ENCODE peak calls at places on chromosome 5, in four cellular contexts. V is GM23338, Y is A673, H is GM12878. O is an unnamed sample.

GRCh38 chr5:359301-359897 is 37.9 kb downstream of the AHRR start:
- DNase-seq in V (no peak), Y (no peak), H (no peak), O (no peak)

GRCh38 chr5:95697781-95698681 is 15.2 kb upstream of the SPATA9 start:
- DNase-seq in V (no peak), Y (no peak), H (no peak), O (no peak)

GRCh38 chr5:116225318-116225717 is 140.5 kb downstream of the COMMD10 start:
- DNase-seq in V (no peak), Y (no peak), H (no peak), O (no peak)

GRCh38 chr5:95390812-95391492 is at the start of gene FAM81B:
- DNase-seq in V (no peak), Y (peak; percentile 34), H (no peak), O (no peak)

GRCh38 chr5:98927242-98927987 is 1.4 kb downstream of the CHD1 start:
- DNase-seq in V (peak; percentile 45), Y (peak; percentile 35), H (no peak), O (peak; percentile 66)

GRCh38 chr5:684771-685216 is 8.4 kb downstream of the TPPP start:
- DNase-seq in V (no peak), Y (no peak), H (no peak), O (no peak)

GRCh38 chr5:7012057-7012456 is 298.8 kb downstream of the TENT4A start:
- DNase-seq in V (no peak), Y (no peak), H (no peak), O (no peak)

GRCh38 chr5:90231688-90232087 is 177.9 kb downstream of the CETN3 start:
- DNase-seq in V (no peak), Y (no peak), H (no peak), O (no peak)

GRCh38 chr5:132746592-132747063 is 598 bp upstream of the CCNI2 start:
- DNase-seq in V (peak; percentile 91), Y (peak; percentile 32), H (no peak), O (no peak)

GRCh38 chr5:131264453-131265200 is 774 bp downstream of the CDC42SE2 start:
- DNase-seq in V (peak; percentile 72), Y (peak; percentile 62), H (no peak), O (peak; percentile 53)

GRCh38 chr5:168679515-168679920 is 100.3 kb upstream of the PANK3 start:
- DNase-seq in V (peak; percentile 95), Y (peak; percentile 70), H (peak; percentile 16), O (peak; percentile 70)

GRCh38 chr5:137734962-137735530 is 843 bp downstream of the KLHL3 start:
- DNase-seq in V (peak; percentile 62), Y (no peak), H (no peak), O (peak; percentile 36)

GRCh38 chr5:113384787-113385186 is 50.0 kb downstream of the TSSK1B start:
- DNase-seq in V (no peak), Y (no peak), H (no peak), O (no peak)

GRCh38 chr5:132466453-132467291 is 23.9 kb downstream of the IRF1 start:
- DNase-seq in V (no peak), Y (no peak), H (peak; percentile 94), O (peak; percentile 98)

GRCh38 chr5:170151105-170151831 is 45.6 kb downstream of the FOXI1 start:
- DNase-seq in V (peak; percentile 74), Y (peak; percentile 64), H (no peak), O (no peak)

GRCh38 chr5:141618030-141618803 is 583 bp downstream of the DIAPH1 start:
- DNase-seq in V (peak; percentile 85), Y (peak; percentile 53), H (no peak), O (peak; percentile 60)

GRCh38 chr5:116441223-116441622 is 133.4 kb downstream of the SEMA6A start:
- DNase-seq in V (peak; percentile 69), Y (no peak), H (no peak), O (no peak)

GRCh38 chr5:106680330-106680729 is 990.4 kb downstream of the EFNA5 start:
- DNase-seq in V (no peak), Y (no peak), H (peak; percentile 27), O (no peak)

GRCh38 chr5:42872865-42873264 is 61.2 kb upstream of the SELENOP start:
- DNase-seq in V (no peak), Y (no peak), H (no peak), O (no peak)

GRCh38 chr5:119291056-119291455 is 64.8 kb upstream of the TNFAIP8 start:
- DNase-seq in V (no peak), Y (no peak), H (no peak), O (no peak)

GRCh38 chr5:82694886-82695285 is 382.3 kb downstream of the TMEM167A start:
- DNase-seq in V (no peak), Y (no peak), H (no peak), O (no peak)

GRCh38 chr5:146338774-146339714 is at the start of gene POU4F3:
- DNase-seq in V (peak; percentile 86), Y (peak; percentile 20), H (no peak), O (no peak)
- TF ChIP-seq EZH2 in V (peak; percentile 98), Y (peak; percentile 88), H (no peak), O (no peak)

DNA sequence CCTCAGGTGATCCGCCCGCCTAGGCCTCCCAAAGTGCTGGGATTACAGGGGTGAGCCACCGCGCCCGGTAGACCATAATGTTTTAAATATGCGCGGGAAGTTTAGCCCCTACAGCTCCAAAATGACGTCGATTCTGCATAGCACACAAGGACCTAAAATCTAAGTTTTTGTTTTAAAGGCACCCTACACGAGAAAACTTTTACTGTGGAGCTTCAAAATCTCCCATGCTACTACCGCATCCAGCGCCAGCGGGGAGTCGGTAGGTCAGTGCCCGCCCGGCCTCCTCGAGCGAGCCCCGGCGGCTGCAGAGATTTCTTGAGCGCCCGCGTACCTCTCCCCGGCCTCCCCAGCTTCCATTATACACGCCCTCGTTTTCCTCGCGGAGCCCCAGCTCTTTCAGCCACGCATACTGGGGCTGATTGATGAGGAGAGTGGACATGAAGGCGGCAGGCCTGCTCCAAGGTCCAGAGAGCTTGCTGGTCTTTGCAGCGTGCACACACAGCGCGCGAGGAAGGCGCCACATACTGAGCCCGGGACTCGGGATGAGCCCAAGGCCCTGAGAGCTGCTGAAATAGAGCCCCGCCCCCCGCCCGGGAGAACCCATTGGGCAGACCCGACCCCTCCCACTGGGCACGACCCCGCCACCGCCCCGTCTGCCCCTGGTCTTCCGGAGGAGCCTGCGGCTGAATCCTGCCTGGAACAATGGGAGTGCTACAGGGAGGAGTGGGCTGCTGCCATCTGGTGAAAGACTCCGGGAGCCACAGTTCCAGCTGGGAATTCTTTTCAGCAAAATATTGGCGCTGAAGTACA is at the start of gene ALDH7A1:
- DNase-seq in V (peak; percentile 99), Y (peak; percentile 95), H (no peak), O (no peak)
- H3K4me3 ChIP-seq in V (peak within 1 kb of the TSS; percentile 87), Y (peak within 1 kb of the TSS; percentile 68), H (peak within 1 kb of the TSS; percentile 12), O (no peak within 1 kb of the TSS)

DNA sequence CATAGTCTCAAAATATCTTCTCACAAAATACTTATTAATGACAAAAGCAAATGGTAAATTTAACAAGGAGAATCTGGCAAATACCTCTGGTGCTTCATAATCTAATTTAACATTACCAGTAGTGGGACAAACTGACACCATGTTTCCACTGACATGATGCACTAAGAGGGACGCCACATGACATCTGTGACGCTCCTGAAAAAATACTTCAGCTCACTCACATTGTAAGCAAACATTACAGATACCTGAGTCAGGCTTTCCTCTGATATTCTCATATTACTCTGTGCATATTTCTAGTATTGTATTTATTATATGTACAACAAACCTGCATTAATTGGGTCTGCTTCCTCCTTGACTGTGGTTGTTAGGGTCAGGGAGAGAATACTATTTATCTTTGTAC is 56.7 kb upstream of the OSMR start:
- DNase-seq in V (no peak), Y (no peak), H (no peak), O (no peak)
- TF ChIP-seq EZH2 in V (no peak), Y (no peak), H (no peak), O (no peak)

GRCh38 chr5:80185095-80185494 is 70.8 kb downstream of the SERINC5 start:
- DNase-seq in V (no peak), Y (no peak), H (no peak), O (no peak)
- H3K4me3 ChIP-seq in V (peak overlapping the region; percentile 10), Y (no peak overlapping the region), H (no peak overlapping the region), O (no peak overlapping the region)

DNA sequence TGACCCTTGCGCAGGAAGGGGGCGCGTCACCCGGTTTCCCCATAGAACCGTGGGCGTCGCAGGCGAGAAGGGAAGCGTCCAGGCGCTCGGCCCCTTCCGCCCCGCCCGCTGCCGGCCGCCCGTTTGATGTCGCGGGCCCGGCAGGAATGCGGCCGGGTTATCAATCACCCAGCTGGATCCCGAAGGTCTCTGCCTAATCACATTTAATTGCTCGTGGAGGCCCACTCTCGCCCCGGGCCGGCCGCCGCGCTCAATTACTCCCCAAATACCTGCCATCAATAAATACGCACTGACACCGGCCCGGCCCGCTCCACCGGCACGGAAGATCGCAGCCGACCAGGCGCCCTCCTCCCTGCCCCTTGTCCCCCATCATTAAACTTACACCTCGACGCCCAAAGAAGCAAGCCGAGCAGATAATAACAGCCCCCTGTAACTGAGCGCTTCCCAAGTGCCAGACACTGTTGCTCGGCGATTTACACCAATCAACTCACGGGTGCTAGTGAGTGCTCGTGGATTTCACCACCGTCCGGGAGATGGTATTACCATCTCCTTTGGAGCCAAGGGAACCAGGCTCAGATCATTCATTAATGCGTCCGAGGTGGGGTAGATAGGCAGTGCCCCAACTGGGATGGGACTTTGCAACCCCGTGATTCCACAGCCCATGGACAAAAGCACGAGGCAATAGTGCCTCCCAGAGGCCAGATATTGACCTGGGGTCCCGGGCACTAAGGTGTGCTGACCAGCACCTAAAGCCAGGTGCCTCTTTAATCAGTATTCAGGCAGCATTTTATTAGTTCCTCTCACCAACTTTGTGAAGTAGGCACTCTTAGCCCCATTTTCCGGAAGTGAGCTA is 11.3 kb downstream of the MSX2 start:
- DNase-seq in V (peak; percentile 76), Y (no peak), H (no peak), O (no peak)
- TF ChIP-seq EZH2 in V (no peak), Y (peak; percentile 93), H (no peak), O (no peak)